ENCODE peak calls at places on chromosomes 12 and 14, in five cellular contexts. One of them, this sample, is unnamed.

GRCh38 chr14:91061309-91061887 is 957 bp upstream of the RPS6KA5 start:
- DNase-seq in substantia nigra: no peak
- DNase-seq in DND-41: no peak
- DNase-seq in PC-3: peak; percentile 10
- DNase-seq in suprapubic skin: no peak
- DNase-seq in this sample: no peak

GRCh38 chr12:76569685-76570604 is 10.4 kb upstream of the OSBPL8 start:
- DNase-seq in substantia nigra: no peak
- DNase-seq in suprapubic skin: no peak
- DNase-seq in PC-3: no peak
- DNase-seq in DND-41: no peak
- DNase-seq in this sample: peak; percentile 32

GRCh38 chr14:89625208-89625987 is 208.4 kb upstream of the FOXN3 start:
- DNase-seq in suprapubic skin: no peak
- DNase-seq in PC-3: no peak
- DNase-seq in DND-41: no peak
- DNase-seq in substantia nigra: no peak
- DNase-seq in this sample: no peak

GRCh38 chr12:24630446-24630845 is 318.5 kb downstream of the BCAT1 start:
- DNase-seq in substantia nigra: no peak
- DNase-seq in DND-41: no peak
- DNase-seq in suprapubic skin: no peak
- DNase-seq in PC-3: no peak
- DNase-seq in this sample: no peak

GRCh38 chr12:64323476-64324225 is 66.9 kb downstream of the C12orf56 start:
- DNase-seq in suprapubic skin: no peak
- DNase-seq in substantia nigra: no peak
- DNase-seq in DND-41: no peak
- DNase-seq in PC-3: no peak
- DNase-seq in this sample: no peak

GRCh38 chr12:114316076-114316475 is 89.9 kb downstream of the TBX5 start:
- DNase-seq in suprapubic skin: no peak
- DNase-seq in DND-41: no peak
- DNase-seq in PC-3: peak; percentile 47
- DNase-seq in substantia nigra: no peak
- DNase-seq in this sample: no peak

GRCh38 chr14:95981939-95982338 is 57.2 kb upstream of the C14orf132 start:
- DNase-seq in DND-41: no peak
- DNase-seq in PC-3: no peak
- DNase-seq in substantia nigra: no peak
- DNase-seq in suprapubic skin: no peak
- DNase-seq in this sample: no peak

GRCh38 chr14:25006961-25007795 is 42.8 kb downstream of the STXBP6 start:
- DNase-seq in suprapubic skin: no peak
- DNase-seq in substantia nigra: no peak
- DNase-seq in DND-41: no peak
- DNase-seq in PC-3: peak; percentile 62
- DNase-seq in this sample: no peak

GRCh38 chr12:16168078-16168477 is 109.4 kb downstream of the SLC15A5 start:
- DNase-seq in PC-3: peak; percentile 60
- DNase-seq in suprapubic skin: no peak
- DNase-seq in substantia nigra: no peak
- DNase-seq in DND-41: no peak
- DNase-seq in this sample: no peak

GRCh38 chr12:42706331-42706730 is 116.8 kb upstream of the PRICKLE1 start:
- DNase-seq in substantia nigra: no peak
- DNase-seq in suprapubic skin: no peak
- DNase-seq in DND-41: no peak
- DNase-seq in PC-3: peak; percentile 83
- DNase-seq in this sample: no peak
- H3K27ac ChIP-seq in substantia nigra: no peak overlapping the region
- H3K27ac ChIP-seq in suprapubic skin: peak overlapping the region; percentile 34
- H3K27ac ChIP-seq in DND-41: no peak overlapping the region
- H3K27ac ChIP-seq in PC-3: no peak overlapping the region
- H3K27ac ChIP-seq in this sample: no peak overlapping the region

GRCh38 chr14:30223966-30224365 is 296.3 kb upstream of the PRKD1 start:
- DNase-seq in suprapubic skin: no peak
- DNase-seq in substantia nigra: no peak
- DNase-seq in DND-41: no peak
- DNase-seq in PC-3: no peak
- DNase-seq in this sample: no peak
- H3K27ac ChIP-seq in suprapubic skin: peak overlapping the region; percentile 12
- H3K27ac ChIP-seq in substantia nigra: no peak overlapping the region
- H3K27ac ChIP-seq in DND-41: no peak overlapping the region
- H3K27ac ChIP-seq in PC-3: peak overlapping the region; percentile 47
- H3K27ac ChIP-seq in this sample: no peak overlapping the region

GRCh38 chr12:100265732-100266131 is 1.1 kb downstream of the DEPDC4 start:
- DNase-seq in PC-3: no peak
- DNase-seq in substantia nigra: no peak
- DNase-seq in suprapubic skin: no peak
- DNase-seq in DND-41: no peak
- DNase-seq in this sample: no peak
- H3K27ac ChIP-seq in PC-3: no peak overlapping the region
- H3K27ac ChIP-seq in substantia nigra: no peak overlapping the region
- H3K27ac ChIP-seq in suprapubic skin: no peak overlapping the region
- H3K27ac ChIP-seq in DND-41: no peak overlapping the region
- H3K27ac ChIP-seq in this sample: no peak overlapping the region

GRCh38 chr12:52130695-52131094 is 51.2 kb downstream of the SMIM41 start:
- DNase-seq in PC-3: no peak
- DNase-seq in substantia nigra: no peak
- DNase-seq in suprapubic skin: peak; percentile 49
- DNase-seq in DND-41: no peak
- DNase-seq in this sample: no peak

GRCh38 chr12:52125499-52125900 is 46.0 kb downstream of the SMIM41 start:
- DNase-seq in DND-41: no peak
- DNase-seq in substantia nigra: no peak
- DNase-seq in suprapubic skin: peak; percentile 49
- DNase-seq in PC-3: no peak
- DNase-seq in this sample: no peak

GRCh38 chr12:52126050-52126604 is 46.6 kb downstream of the SMIM41 start:
- DNase-seq in substantia nigra: no peak
- DNase-seq in DND-41: no peak
- DNase-seq in PC-3: no peak
- DNase-seq in suprapubic skin: no peak
- DNase-seq in this sample: no peak

GRCh38 chr12:52126605-52127578 is 47.4 kb downstream of the SMIM41 start:
- DNase-seq in PC-3: peak; percentile 32
- DNase-seq in DND-41: no peak
- DNase-seq in substantia nigra: no peak
- DNase-seq in suprapubic skin: peak; percentile 49
- DNase-seq in this sample: no peak

GRCh38 chr12:52127683-52128450 is 48.4 kb downstream of the SMIM41 start:
- DNase-seq in DND-41: no peak
- DNase-seq in substantia nigra: no peak
- DNase-seq in PC-3: no peak
- DNase-seq in suprapubic skin: no peak
- DNase-seq in this sample: no peak
- H3K27ac ChIP-seq in DND-41: no peak overlapping the region
- H3K27ac ChIP-seq in substantia nigra: no peak overlapping the region
- H3K27ac ChIP-seq in PC-3: no peak overlapping the region
- H3K27ac ChIP-seq in suprapubic skin: peak overlapping the region; percentile 63
- H3K27ac ChIP-seq in this sample: no peak overlapping the region

GRCh38 chr12:55724226-55724939 is 4.2 kb downstream of the RDH5 start:
- DNase-seq in suprapubic skin: peak; percentile 84
- DNase-seq in substantia nigra: peak; percentile 51
- DNase-seq in DND-41: peak; percentile 67
- DNase-seq in PC-3: peak; percentile 64
- DNase-seq in this sample: peak; percentile 54

GRCh38 chr12:55724940-55725309 is 3.9 kb downstream of the CD63 start:
- DNase-seq in PC-3: no peak
- DNase-seq in substantia nigra: no peak
- DNase-seq in suprapubic skin: peak; percentile 59
- DNase-seq in DND-41: no peak
- DNase-seq in this sample: no peak

GRCh38 chr12:55725556-55725955 is 3.3 kb downstream of the CD63 start:
- DNase-seq in PC-3: no peak
- DNase-seq in substantia nigra: no peak
- DNase-seq in DND-41: no peak
- DNase-seq in suprapubic skin: peak; percentile 44
- DNase-seq in this sample: no peak

GRCh38 chr12:55722948-55723347 is 2.8 kb downstream of the RDH5 start:
- DNase-seq in substantia nigra: no peak
- DNase-seq in PC-3: no peak
- DNase-seq in DND-41: no peak
- DNase-seq in suprapubic skin: peak; percentile 54
- DNase-seq in this sample: no peak

GRCh38 chr12:55723516-55724225 is 3.5 kb downstream of the RDH5 start:
- DNase-seq in suprapubic skin: peak; percentile 63
- DNase-seq in substantia nigra: no peak
- DNase-seq in PC-3: no peak
- DNase-seq in DND-41: no peak
- DNase-seq in this sample: no peak
- H3K27ac ChIP-seq in suprapubic skin: peak overlapping the region; percentile 1
- H3K27ac ChIP-seq in substantia nigra: peak overlapping the region; percentile 46
- H3K27ac ChIP-seq in PC-3: no peak overlapping the region
- H3K27ac ChIP-seq in DND-41: no peak overlapping the region
- H3K27ac ChIP-seq in this sample: no peak overlapping the region

GRCh38 chr14:74475678-74476077 is 17.4 kb downstream of the NPC2 start:
- DNase-seq in substantia nigra: no peak
- DNase-seq in DND-41: no peak
- DNase-seq in suprapubic skin: no peak
- DNase-seq in PC-3: peak; percentile 45
- DNase-seq in this sample: no peak
- H3K27ac ChIP-seq in substantia nigra: no peak overlapping the region
- H3K27ac ChIP-seq in DND-41: no peak overlapping the region
- H3K27ac ChIP-seq in suprapubic skin: no peak overlapping the region
- H3K27ac ChIP-seq in PC-3: no peak overlapping the region
- H3K27ac ChIP-seq in this sample: no peak overlapping the region

This sample was measured in CD8-positive, alpha-beta memory T cell.